ENCODE peak calls at places on chromosomes 2 and 18, in ten cellular contexts. A is hepatocyte, Q is right cardiac atrium, F is IMR-90, W is mammary epithelial cell, G is upper lobe of right lung, Y is aorta, I is A549, Z is adrenal gland, O is lower lobe of right lung. L is an unnamed sample.

GRCh38 chr18:46555724-46556123 is 101.3 kb downstream of the LOXHD1 start:
- DNase-seq in A (peak), Q (peak), F (peak), W (no peak), G (no peak), Y (no peak), I (peak), Z (peak), O (no peak), L (no peak)

GRCh38 chr2:78699696-78700095 is 325.8 kb upstream of the REG3G start:
- DNase-seq in A (no peak), Q (no peak), F (no peak), W (no peak), G (no peak), Y (no peak), I (no peak), Z (no peak), O (no peak), L (no peak)

GRCh38 chr2:102143450-102143985 is 972 bp downstream of the IL1R1 start:
- DNase-seq in A (peak), Q (peak), F (peak), W (no peak), G (peak), Y (no peak), I (no peak), Z (peak), O (no peak), L (no peak)

GRCh38 chr2:130823886-130824491 is 12.7 kb upstream of the ARHGEF4 start:
- DNase-seq in A (no peak), Q (no peak), F (no peak), W (no peak), G (peak), Y (peak), I (no peak), Z (no peak), O (no peak), L (no peak)

GRCh38 chr2:220981926-220982325 is 590.2 kb downstream of the EPHA4 start:
- DNase-seq in A (no peak), Q (no peak), F (no peak), W (no peak), G (no peak), Y (no peak), I (no peak), Z (no peak), O (no peak), L (no peak)

GRCh38 chr2:152694161-152694661 is 23.1 kb downstream of the PRPF40A start:
- DNase-seq in A (peak), Q (no peak), F (peak), W (no peak), G (no peak), Y (no peak), I (peak), Z (peak), O (no peak), L (no peak)

GRCh38 chr2:112887904-112888303 is 23.1 kb upstream of the IL37 start:
- DNase-seq in A (no peak), Q (no peak), F (peak), W (no peak), G (no peak), Y (no peak), I (no peak), Z (no peak), O (no peak), L (no peak)

GRCh38 chr2:170073288-170073687 is 104.7 kb upstream of the MYO3B start:
- DNase-seq in A (no peak), Q (peak), F (peak), W (peak), G (no peak), Y (no peak), I (no peak), Z (peak), O (no peak), L (no peak)

GRCh38 chr2:70469435-70469834 is 84.2 kb downstream of the TGFA start:
- DNase-seq in A (no peak), Q (no peak), F (no peak), W (no peak), G (no peak), Y (no peak), I (no peak), Z (no peak), O (no peak), L (no peak)

GRCh38 chr2:121697108-121697631 is 39.5 kb downstream of the NIFK start:
- DNase-seq in A (no peak), Q (no peak), F (no peak), W (peak), G (no peak), Y (peak), I (no peak), Z (peak), O (no peak), L (no peak)

GRCh38 chr2:100520224-100520623 is 42.6 kb upstream of the PDCL3 start:
- DNase-seq in A (no peak), Q (no peak), F (no peak), W (peak), G (no peak), Y (no peak), I (no peak), Z (no peak), O (no peak), L (no peak)

GRCh38 chr18:62925031-62925688 is 209.8 kb downstream of the PHLPP1 start:
- DNase-seq in A (no peak), Q (no peak), F (peak), W (peak), G (no peak), Y (no peak), I (no peak), Z (no peak), O (no peak), L (no peak)
- H3K27ac ChIP-seq in A (no peak), Q (no peak), F (no peak), W (no peak), G (no peak), Y (no peak), I (no peak), Z (no peak), O (no peak), L (no peak)

GRCh38 chr2:1860931-1861330 is 116.6 kb upstream of the PXDN start:
- DNase-seq in A (no peak), Q (no peak), F (no peak), W (no peak), G (peak), Y (no peak), I (no peak), Z (no peak), O (no peak), L (no peak)
- H3K27ac ChIP-seq in A (no peak), Q (no peak), F (no peak), W (no peak), G (no peak), Y (no peak), I (no peak), Z (no peak), O (no peak), L (no peak)

GRCh38 chr2:3648652-3649177 is 9.3 kb upstream of the ALLC start:
- DNase-seq in A (no peak), Q (peak), F (no peak), W (no peak), G (no peak), Y (no peak), I (no peak), Z (no peak), O (no peak), L (no peak)

GRCh38 chr2:3645745-3646389 is 12.1 kb upstream of the ALLC start:
- DNase-seq in A (no peak), Q (peak), F (no peak), W (no peak), G (peak), Y (peak), I (no peak), Z (no peak), O (no peak), L (no peak)

GRCh38 chr2:3647246-3647645 is 10.8 kb upstream of the ALLC start:
- DNase-seq in A (no peak), Q (no peak), F (no peak), W (no peak), G (no peak), Y (peak), I (no peak), Z (no peak), O (no peak), L (no peak)

GRCh38 chr2:3649581-3649980 is 8.4 kb upstream of the ALLC start:
- DNase-seq in A (no peak), Q (peak), F (no peak), W (no peak), G (peak), Y (no peak), I (no peak), Z (no peak), O (no peak), L (no peak)

DNA sequence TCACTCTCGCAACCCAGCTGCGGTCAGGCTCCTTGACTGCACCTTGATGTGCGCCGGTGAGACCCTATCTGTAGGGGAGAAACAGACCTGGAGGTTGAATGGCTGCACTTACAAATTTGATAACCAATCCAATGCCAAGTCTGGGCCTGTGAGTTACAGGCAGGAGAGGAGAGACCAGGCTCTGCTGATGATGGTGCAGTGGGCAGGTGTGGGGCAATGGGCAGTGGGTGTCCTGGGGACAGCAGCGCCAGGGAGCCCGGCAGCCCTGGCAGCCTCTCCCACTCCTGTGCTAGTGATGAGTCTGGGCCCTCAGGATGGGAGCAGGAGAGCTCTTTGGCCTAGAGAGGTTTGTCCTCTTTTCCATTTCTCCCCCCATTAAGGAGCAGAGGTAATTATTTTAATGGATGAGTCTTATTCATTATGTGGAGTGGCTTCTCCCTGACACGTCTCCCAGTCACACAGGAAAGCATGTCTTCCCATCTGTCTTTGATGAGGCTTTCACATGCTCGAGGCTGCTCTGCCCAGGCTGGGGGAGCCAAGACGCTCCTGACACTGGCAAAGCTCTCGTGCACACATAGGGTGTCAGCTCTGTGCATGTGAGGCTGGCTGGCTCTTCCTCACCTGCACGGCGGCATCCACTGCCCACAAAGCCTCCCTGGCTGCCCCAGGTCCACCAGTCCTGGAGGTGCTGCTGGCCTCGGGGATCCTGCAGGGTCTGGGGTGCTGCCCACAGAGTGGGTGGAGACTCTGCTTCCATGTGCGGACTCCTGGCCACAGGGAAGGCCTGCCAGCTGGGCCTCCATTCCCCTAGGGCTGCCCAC is 10.0 kb upstream of the ALLC start:
- DNase-seq in A (no peak), Q (no peak), F (no peak), W (no peak), G (no peak), Y (peak), I (no peak), Z (no peak), O (no peak), L (no peak)
- H3K27ac ChIP-seq in A (no peak), Q (no peak), F (no peak), W (no peak), G (no peak), Y (no peak), I (no peak), Z (no peak), O (no peak), L (no peak)

GRCh38 chr18:72180689-72181088 is 363.5 kb downstream of the CBLN2 start:
- DNase-seq in A (no peak), Q (no peak), F (no peak), W (no peak), G (no peak), Y (no peak), I (no peak), Z (no peak), O (no peak), L (no peak)
- H3K27ac ChIP-seq in A (no peak), Q (no peak), F (no peak), W (no peak), G (no peak), Y (no peak), I (no peak), Z (no peak), O (no peak), L (no peak)

L was measured in SK-N-MC.